ENCODE peak calls at places on chromosomes 3 and 15, in ten cellular contexts. One of them, this sample, is unnamed.

GRCh38 chr15:89167267-89168176 is 53.9 kb downstream of the RLBP1 start:
- DNase-seq in GOT3: no peak
- DNase-seq in 8988T: no peak
- DNase-seq in smooth muscle cell of the brain vasculature: no peak
- DNase-seq in activated T-cell treated with anti-CD3 and anti-CD28 coated beads for 1 hour: no peak
- DNase-seq in anterior cingulate cortex: no peak
- DNase-seq in MG63: peak; percentile 67
- DNase-seq in activated CD4-positive, alpha-beta T cell treated with anti-CD3 and anti-CD28 coated beads, Interleukin-2, amount 50 U/mL, for 1 hour: no peak
- DNase-seq in endothelial cell: no peak
- DNase-seq in fibroblast of the aortic adventitia: peak; percentile 83
- DNase-seq in this sample: no peak

GRCh38 chr3:134371542-134372324 is 2.5 kb downstream of the AMOTL2 start:
- DNase-seq in anterior cingulate cortex: no peak
- DNase-seq in MG63: no peak
- DNase-seq in smooth muscle cell of the brain vasculature: no peak
- DNase-seq in activated CD4-positive, alpha-beta T cell treated with anti-CD3 and anti-CD28 coated beads, Interleukin-2, amount 50 U/mL, for 1 hour: no peak
- DNase-seq in endothelial cell: no peak
- DNase-seq in fibroblast of the aortic adventitia: peak; percentile 64
- DNase-seq in activated T-cell treated with anti-CD3 and anti-CD28 coated beads for 1 hour: no peak
- DNase-seq in 8988T: no peak
- DNase-seq in GOT3: no peak
- DNase-seq in this sample: no peak

GRCh38 chr3:57918123-57918837 is 89.9 kb upstream of the FLNB start:
- DNase-seq in activated T-cell treated with anti-CD3 and anti-CD28 coated beads for 1 hour: no peak
- DNase-seq in 8988T: no peak
- DNase-seq in fibroblast of the aortic adventitia: peak; percentile 81
- DNase-seq in smooth muscle cell of the brain vasculature: peak; percentile 24
- DNase-seq in GOT3: no peak
- DNase-seq in endothelial cell: no peak
- DNase-seq in anterior cingulate cortex: no peak
- DNase-seq in activated CD4-positive, alpha-beta T cell treated with anti-CD3 and anti-CD28 coated beads, Interleukin-2, amount 50 U/mL, for 1 hour: no peak
- DNase-seq in MG63: peak; percentile 0
- DNase-seq in this sample: no peak

GRCh38 chr15:94164202-94164807 is 67.1 kb upstream of the MCTP2 start:
- DNase-seq in GOT3: no peak
- DNase-seq in activated T-cell treated with anti-CD3 and anti-CD28 coated beads for 1 hour: peak; percentile 41
- DNase-seq in MG63: peak; percentile 35
- DNase-seq in activated CD4-positive, alpha-beta T cell treated with anti-CD3 and anti-CD28 coated beads, Interleukin-2, amount 50 U/mL, for 1 hour: peak; percentile 42
- DNase-seq in anterior cingulate cortex: no peak
- DNase-seq in fibroblast of the aortic adventitia: peak; percentile 43
- DNase-seq in smooth muscle cell of the brain vasculature: peak; percentile 20
- DNase-seq in 8988T: no peak
- DNase-seq in endothelial cell: peak; percentile 70
- DNase-seq in this sample: no peak

GRCh38 chr3:129118745-129119144 is 2.9 kb downstream of the RAB43 start:
- DNase-seq in 8988T: no peak
- DNase-seq in MG63: no peak
- DNase-seq in activated CD4-positive, alpha-beta T cell treated with anti-CD3 and anti-CD28 coated beads, Interleukin-2, amount 50 U/mL, for 1 hour: peak; percentile 41
- DNase-seq in endothelial cell: no peak
- DNase-seq in GOT3: no peak
- DNase-seq in smooth muscle cell of the brain vasculature: no peak
- DNase-seq in anterior cingulate cortex: no peak
- DNase-seq in fibroblast of the aortic adventitia: no peak
- DNase-seq in activated T-cell treated with anti-CD3 and anti-CD28 coated beads for 1 hour: no peak
- DNase-seq in this sample: no peak

GRCh38 chr3:171127611-171128010 is 101.1 kb upstream of the SLC2A2 start:
- DNase-seq in smooth muscle cell of the brain vasculature: no peak
- DNase-seq in fibroblast of the aortic adventitia: no peak
- DNase-seq in 8988T: no peak
- DNase-seq in anterior cingulate cortex: no peak
- DNase-seq in activated CD4-positive, alpha-beta T cell treated with anti-CD3 and anti-CD28 coated beads, Interleukin-2, amount 50 U/mL, for 1 hour: no peak
- DNase-seq in activated T-cell treated with anti-CD3 and anti-CD28 coated beads for 1 hour: no peak
- DNase-seq in endothelial cell: no peak
- DNase-seq in MG63: no peak
- DNase-seq in GOT3: no peak
- DNase-seq in this sample: no peak

GRCh38 chr3:101703169-101703568 is 16.7 kb upstream of the RPL24 start:
- DNase-seq in fibroblast of the aortic adventitia: no peak
- DNase-seq in smooth muscle cell of the brain vasculature: no peak
- DNase-seq in 8988T: no peak
- DNase-seq in GOT3: no peak
- DNase-seq in activated CD4-positive, alpha-beta T cell treated with anti-CD3 and anti-CD28 coated beads, Interleukin-2, amount 50 U/mL, for 1 hour: no peak
- DNase-seq in anterior cingulate cortex: no peak
- DNase-seq in endothelial cell: no peak
- DNase-seq in activated T-cell treated with anti-CD3 and anti-CD28 coated beads for 1 hour: no peak
- DNase-seq in MG63: no peak
- DNase-seq in this sample: no peak

GRCh38 chr15:43376017-43376705 is 5.3 kb downstream of the TUBGCP4 start:
- DNase-seq in activated T-cell treated with anti-CD3 and anti-CD28 coated beads for 1 hour: peak; percentile 9
- DNase-seq in GOT3: no peak
- DNase-seq in activated CD4-positive, alpha-beta T cell treated with anti-CD3 and anti-CD28 coated beads, Interleukin-2, amount 50 U/mL, for 1 hour: peak; percentile 16
- DNase-seq in smooth muscle cell of the brain vasculature: no peak
- DNase-seq in 8988T: no peak
- DNase-seq in MG63: no peak
- DNase-seq in endothelial cell: peak; percentile 37
- DNase-seq in fibroblast of the aortic adventitia: peak; percentile 50
- DNase-seq in anterior cingulate cortex: no peak
- DNase-seq in this sample: no peak

GRCh38 chr3:14811733-14812132 is 7.0 kb upstream of the FGD5 start:
- DNase-seq in anterior cingulate cortex: no peak
- DNase-seq in MG63: no peak
- DNase-seq in activated CD4-positive, alpha-beta T cell treated with anti-CD3 and anti-CD28 coated beads, Interleukin-2, amount 50 U/mL, for 1 hour: no peak
- DNase-seq in smooth muscle cell of the brain vasculature: no peak
- DNase-seq in activated T-cell treated with anti-CD3 and anti-CD28 coated beads for 1 hour: no peak
- DNase-seq in GOT3: no peak
- DNase-seq in endothelial cell: peak; percentile 30
- DNase-seq in fibroblast of the aortic adventitia: no peak
- DNase-seq in 8988T: no peak
- DNase-seq in this sample: no peak

GRCh38 chr3:141825216-141826011 is 51.0 kb upstream of the ATP1B3 start:
- DNase-seq in smooth muscle cell of the brain vasculature: no peak
- DNase-seq in 8988T: no peak
- DNase-seq in endothelial cell: no peak
- DNase-seq in MG63: peak; percentile 39
- DNase-seq in fibroblast of the aortic adventitia: no peak
- DNase-seq in GOT3: no peak
- DNase-seq in activated T-cell treated with anti-CD3 and anti-CD28 coated beads for 1 hour: no peak
- DNase-seq in activated CD4-positive, alpha-beta T cell treated with anti-CD3 and anti-CD28 coated beads, Interleukin-2, amount 50 U/mL, for 1 hour: no peak
- DNase-seq in anterior cingulate cortex: no peak
- DNase-seq in this sample: no peak

GRCh38 chr15:57792729-57793449 is 86.4 kb downstream of the POLR2M start:
- DNase-seq in MG63: no peak
- DNase-seq in GOT3: no peak
- DNase-seq in smooth muscle cell of the brain vasculature: no peak
- DNase-seq in 8988T: no peak
- DNase-seq in endothelial cell: no peak
- DNase-seq in activated CD4-positive, alpha-beta T cell treated with anti-CD3 and anti-CD28 coated beads, Interleukin-2, amount 50 U/mL, for 1 hour: no peak
- DNase-seq in fibroblast of the aortic adventitia: no peak
- DNase-seq in activated T-cell treated with anti-CD3 and anti-CD28 coated beads for 1 hour: no peak
- DNase-seq in anterior cingulate cortex: no peak
- DNase-seq in this sample: no peak

GRCh38 chr15:95511680-95512079 is 818.8 kb upstream of the NR2F2 start:
- DNase-seq in activated T-cell treated with anti-CD3 and anti-CD28 coated beads for 1 hour: no peak
- DNase-seq in MG63: no peak
- DNase-seq in 8988T: no peak
- DNase-seq in GOT3: no peak
- DNase-seq in fibroblast of the aortic adventitia: peak; percentile 34
- DNase-seq in activated CD4-positive, alpha-beta T cell treated with anti-CD3 and anti-CD28 coated beads, Interleukin-2, amount 50 U/mL, for 1 hour: no peak
- DNase-seq in endothelial cell: no peak
- DNase-seq in smooth muscle cell of the brain vasculature: no peak
- DNase-seq in anterior cingulate cortex: no peak
- DNase-seq in this sample: no peak

GRCh38 chr3:1962531-1963090 is 136.1 kb upstream of the CNTN4 start:
- DNase-seq in GOT3: no peak
- DNase-seq in fibroblast of the aortic adventitia: no peak
- DNase-seq in 8988T: no peak
- DNase-seq in activated CD4-positive, alpha-beta T cell treated with anti-CD3 and anti-CD28 coated beads, Interleukin-2, amount 50 U/mL, for 1 hour: no peak
- DNase-seq in smooth muscle cell of the brain vasculature: no peak
- DNase-seq in endothelial cell: no peak
- DNase-seq in MG63: no peak
- DNase-seq in activated T-cell treated with anti-CD3 and anti-CD28 coated beads for 1 hour: no peak
- DNase-seq in anterior cingulate cortex: no peak
- DNase-seq in this sample: no peak

GRCh38 chr15:22888120-22888859 is 49.8 kb downstream of the NIPA2 start:
- DNase-seq in 8988T: no peak
- DNase-seq in activated CD4-positive, alpha-beta T cell treated with anti-CD3 and anti-CD28 coated beads, Interleukin-2, amount 50 U/mL, for 1 hour: no peak
- DNase-seq in fibroblast of the aortic adventitia: peak; percentile 95
- DNase-seq in activated T-cell treated with anti-CD3 and anti-CD28 coated beads for 1 hour: no peak
- DNase-seq in anterior cingulate cortex: no peak
- DNase-seq in GOT3: no peak
- DNase-seq in MG63: peak; percentile 82
- DNase-seq in endothelial cell: no peak
- DNase-seq in smooth muscle cell of the brain vasculature: peak; percentile 59
- DNase-seq in this sample: no peak

This sample was measured in activated B cell treated with CpG ODN at 0.5 μM for 24 hours.